ENCODE peak calls at places on chromosomes 2 and 18, in nine cellular contexts. B is coronary artery; U is AG10803; S is NAMALWA; K is activated CD4-positive, alpha-beta T cell treated with anti-CD3 and anti-CD28 coated beads for 1 hour; J is NCI-H460; F is AG04449; V is CD8-positive, alpha-beta T cell; D is KG1. O is an unnamed sample.
A peak's percentile ranks its signal among the peaks of the same experiment; 100 is the strongest.

GRCh38 chr2:134411279-134411827 is 157.5 kb downstream of the MGAT5 start:
- DNase-seq in B (no peak), U (no peak), S (no peak), K (no peak), J (no peak), F (no peak), V (no peak), D (no peak), O (no peak)

GRCh38 chr2:175734679-175735078 is 267.4 kb downstream of the LNPK start:
- DNase-seq in B (no peak), U (no peak), S (no peak), K (no peak), J (no peak), F (no peak), V (no peak), D (no peak), O (no peak)

GRCh38 chr2:23624378-23624777 is 239.4 kb downstream of the KLHL29 start:
- DNase-seq in B (no peak), U (no peak), S (peak; percentile 70), K (no peak), J (no peak), F (no peak), V (no peak), D (no peak), O (no peak)

GRCh38 chr2:126839711-126840110 is 59.0 kb upstream of the TEX51 start:
- DNase-seq in B (no peak), U (no peak), S (no peak), K (no peak), J (no peak), F (no peak), V (no peak), D (no peak), O (no peak)

GRCh38 chr2:66334237-66335054 is 100.5 kb upstream of the MEIS1 start:
- DNase-seq in B (no peak), U (peak; percentile 9), S (no peak), K (no peak), J (no peak), F (no peak), V (no peak), D (no peak), O (no peak)

GRCh38 chr2:123359636-123360035 is 665.5 kb upstream of the CNTNAP5 start:
- DNase-seq in B (no peak), U (no peak), S (no peak), K (no peak), J (no peak), F (no peak), V (no peak), D (no peak), O (no peak)

GRCh38 chr2:75764611-75765010 is 53.9 kb upstream of the GCFC2 start:
- DNase-seq in B (no peak), U (no peak), S (no peak), K (no peak), J (no peak), F (no peak), V (no peak), D (no peak), O (no peak)

GRCh38 chr2:149613712-149614111 is 26.1 kb upstream of the MMADHC start:
- DNase-seq in B (no peak), U (peak; percentile 79), S (no peak), K (no peak), J (no peak), F (peak; percentile 63), V (no peak), D (no peak), O (peak; percentile 78)

GRCh38 chr2:64525323-64525625 is 1.1 kb downstream of the AFTPH start:
- DNase-seq in B (no peak), U (no peak), S (peak; percentile 82), K (no peak), J (no peak), F (no peak), V (peak; percentile 13), D (no peak), O (no peak)

GRCh38 chr2:38056216-38056615 is 19.7 kb downstream of the CYP1B1 start:
- DNase-seq in B (no peak), U (no peak), S (no peak), K (no peak), J (no peak), F (no peak), V (no peak), D (no peak), O (no peak)

GRCh38 chr2:75146903-75147332 is 52.4 kb downstream of the TACR1 start:
- DNase-seq in B (no peak), U (peak; percentile 92), S (no peak), K (no peak), J (no peak), F (peak; percentile 12), V (no peak), D (no peak), O (peak; percentile 14)

GRCh38 chr18:26436176-26437031 is 111.9 kb downstream of the KCTD1 start:
- DNase-seq in B (no peak), U (peak; percentile 88), S (no peak), K (no peak), J (peak; percentile 57), F (peak; percentile 54), V (no peak), D (no peak), O (peak; percentile 22)

GRCh38 chr2:179239194-179239593 is 25.4 kb downstream of the SESTD1 start:
- DNase-seq in B (no peak), U (no peak), S (no peak), K (no peak), J (no peak), F (no peak), V (no peak), D (no peak), O (no peak)

GRCh38 chr18:35485852-35486251 is 11.9 kb downstream of the INO80C start:
- DNase-seq in B (no peak), U (no peak), S (no peak), K (no peak), J (no peak), F (no peak), V (no peak), D (no peak), O (no peak)

GRCh38 chr2:99255491-99256318 is at the start of gene LYG2:
- DNase-seq in B (no peak), U (no peak), S (no peak), K (no peak), J (no peak), F (no peak), V (no peak), D (no peak), O (no peak)

GRCh38 chr2:230888824-230889400 is 24.2 kb downstream of the ITM2C start:
- DNase-seq in B (no peak), U (no peak), S (no peak), K (no peak), J (no peak), F (no peak), V (no peak), D (no peak), O (no peak)

GRCh38 chr2:195108182-195108581 is 548.8 kb upstream of the SLC39A10 start:
- DNase-seq in B (no peak), U (no peak), S (no peak), K (no peak), J (no peak), F (no peak), V (no peak), D (no peak), O (no peak)

GRCh38 chr2:42112418-42112817 is 56.7 kb upstream of the EML4 start:
- DNase-seq in B (no peak), U (no peak), S (no peak), K (no peak), J (no peak), F (no peak), V (no peak), D (no peak), O (no peak)

GRCh38 chr2:86414996-86415395 is 26.2 kb upstream of the KDM3A start:
- DNase-seq in B (no peak), U (no peak), S (peak; percentile 36), K (no peak), J (no peak), F (no peak), V (no peak), D (no peak), O (no peak)

GRCh38 chr2:38371235-38371634 is 5.8 kb downstream of the ATL2 start:
- DNase-seq in B (no peak), U (no peak), S (no peak), K (no peak), J (no peak), F (no peak), V (no peak), D (no peak), O (no peak)

GRCh38 chr18:44170208-44170880 is 510.3 kb upstream of the SETBP1 start:
- DNase-seq in B (no peak), U (no peak), S (no peak), K (no peak), J (no peak), F (no peak), V (no peak), D (no peak), O (no peak)

GRCh38 chr18:47120428-47120827 is 29.9 kb downstream of the HDHD2 start:
- DNase-seq in B (no peak), U (no peak), S (no peak), K (no peak), J (no peak), F (no peak), V (no peak), D (no peak), O (no peak)

GRCh38 chr2:96098900-96099590 is 17.3 kb downstream of the ADRA2B start:
- DNase-seq in B (peak; percentile 69), U (no peak), S (no peak), K (peak; percentile 4), J (no peak), F (no peak), V (no peak), D (no peak), O (no peak)

GRCh38 chr18:56028514-56028913 is 440.5 kb upstream of the TCF4 start:
- DNase-seq in B (no peak), U (peak; percentile 34), S (no peak), K (no peak), J (no peak), F (peak; percentile 12), V (no peak), D (no peak), O (no peak)

GRCh38 chr2:72892506-72893173 is 5.4 kb downstream of the SPR start:
- DNase-seq in B (no peak), U (peak; percentile 77), S (peak; percentile 76), K (peak; percentile 31), J (peak; percentile 72), F (no peak), V (peak; percentile 54), D (no peak), O (peak; percentile 52)

GRCh38 chr2:230619471-230619870 is 93.2 kb upstream of the CAB39 start:
- DNase-seq in B (no peak), U (no peak), S (no peak), K (no peak), J (no peak), F (no peak), V (no peak), D (no peak), O (no peak)

GRCh38 chr18:3619222-3619621 is 169.2 kb downstream of the TGIF1 start:
- DNase-seq in B (peak; percentile 50), U (no peak), S (no peak), K (no peak), J (no peak), F (no peak), V (no peak), D (no peak), O (no peak)

GRCh38 chr2:220491633-220492032 is 864.2 kb downstream of the SLC4A3 start:
- DNase-seq in B (no peak), U (no peak), S (no peak), K (no peak), J (no peak), F (no peak), V (no peak), D (no peak), O (no peak)

GRCh38 chr18:25306671-25307070 is 45.3 kb downstream of the ZNF521 start:
- DNase-seq in B (no peak), U (no peak), S (no peak), K (no peak), J (no peak), F (no peak), V (no peak), D (no peak), O (no peak)

GRCh38 chr2:188659656-188660406 is 314.3 kb upstream of the COL3A1 start:
- DNase-seq in B (no peak), U (peak; percentile 78), S (no peak), K (no peak), J (peak; percentile 11), F (no peak), V (no peak), D (no peak), O (no peak)

GRCh38 chr2:85635636-85636035 is 19.6 kb downstream of the USP39 start:
- DNase-seq in B (no peak), U (no peak), S (no peak), K (no peak), J (no peak), F (no peak), V (no peak), D (no peak), O (no peak)